ENCODE peak calls at places on chromosomes 7 and 10, in eight cellular contexts. E is stimulated activated CD4-positive, alpha-beta T cell treated with anti-CD3 and anti-CD28 coated beads, Interleukin-2, amount 100 ng/mL, for 48 hours; O is immature natural killer cell; L is NCI-H748 treated with DMSO at 0.1 percent for 48 hours; G is adipocyte; H is GM13976; B is NK-92 treated with Interleukin-12 subunit alpha and Interleukin-12 subunit beta, amount 100 ng/mL, for 24 hours; K is prostate gland. V is an unnamed sample.

GRCh38 chr10:59885430-59886134 is 20.8 kb downstream of the CCDC6 start:
- DNase-seq in E (no peak), O (no peak), L (no peak), G (no peak), H (peak), B (no peak), K (no peak), V (no peak)

GRCh38 chr7:111756687-111757178 is 194.4 kb upstream of the IMMP2L start:
- DNase-seq in E (no peak), O (no peak), L (no peak), G (peak), H (no peak), B (no peak), K (no peak), V (no peak)

GRCh38 chr10:89793649-89794254 is 92.4 kb downstream of the KIF20B start:
- DNase-seq in E (peak), O (peak), L (peak), G (peak), H (peak), B (no peak), K (peak), V (peak)

GRCh38 chr7:155223503-155223902 is 74.2 kb upstream of the INSIG1 start:
- DNase-seq in E (no peak), O (no peak), L (no peak), G (no peak), H (no peak), B (no peak), K (no peak), V (no peak)

GRCh38 chr10:124197301-124198148 is 104.1 kb upstream of the CHST15 start:
- DNase-seq in E (no peak), O (no peak), L (no peak), G (no peak), H (no peak), B (no peak), K (no peak), V (no peak)

GRCh38 chr10:60732240-60733188 is 45.8 kb upstream of the CDK1 start:
- DNase-seq in E (no peak), O (peak), L (no peak), G (no peak), H (peak), B (no peak), K (peak), V (peak)

GRCh38 chr7:21185866-21186265 is 242.0 kb upstream of the SP4 start:
- DNase-seq in E (no peak), O (no peak), L (no peak), G (no peak), H (no peak), B (no peak), K (no peak), V (no peak)

GRCh38 chr7:120404042-120404441 is 131.1 kb downstream of the KCND2 start:
- DNase-seq in E (no peak), O (no peak), L (no peak), G (no peak), H (no peak), B (no peak), K (no peak), V (no peak)

GRCh38 chr10:93462371-93462770 is 19.8 kb downstream of the MYOF start:
- DNase-seq in E (no peak), O (no peak), L (no peak), G (no peak), H (no peak), B (no peak), K (no peak), V (peak)

GRCh38 chr10:61463035-61463909 is 10.1 kb upstream of the TMEM26 start:
- DNase-seq in E (no peak), O (no peak), L (no peak), G (peak), H (no peak), B (no peak), K (no peak), V (no peak)

GRCh38 chr7:81990395-81990794 is 220.5 kb upstream of the HGF start:
- DNase-seq in E (no peak), O (no peak), L (no peak), G (peak), H (no peak), B (no peak), K (no peak), V (no peak)

GRCh38 chr10:106614293-106614692 is 550.2 kb downstream of the SORCS1 start:
- DNase-seq in E (no peak), O (no peak), L (no peak), G (no peak), H (no peak), B (no peak), K (no peak), V (no peak)

GRCh38 chr7:16742547-16742946 is 11.0 kb upstream of the TSPAN13 start:
- DNase-seq in E (no peak), O (no peak), L (no peak), G (no peak), H (no peak), B (no peak), K (no peak), V (no peak)

GRCh38 chr10:43258032-43258921 is 8.6 kb downstream of the RASGEF1A start:
- DNase-seq in E (no peak), O (no peak), L (no peak), G (no peak), H (no peak), B (no peak), K (no peak), V (no peak)

GRCh38 chr10:12418000-12418399 is 68.7 kb downstream of the CAMK1D start:
- DNase-seq in E (no peak), O (no peak), L (no peak), G (peak), H (no peak), B (no peak), K (no peak), V (no peak)

GRCh38 chr7:30726296-30727006 is 25.5 kb upstream of the INMT start:
- DNase-seq in E (no peak), O (peak), L (no peak), G (no peak), H (no peak), B (no peak), K (no peak), V (no peak)

GRCh38 chr7:45035909-45036308 is 35.9 kb downstream of the CCM2 start:
- DNase-seq in E (no peak), O (no peak), L (no peak), G (no peak), H (no peak), B (no peak), K (peak), V (peak)

GRCh38 chr7:69429817-69430501 is 168.3 kb upstream of the AUTS2 start:
- DNase-seq in E (no peak), O (no peak), L (no peak), G (peak), H (no peak), B (no peak), K (no peak), V (no peak)

GRCh38 chr7:91435386-91436059 is 171.3 kb downstream of the FZD1 start:
- DNase-seq in E (no peak), O (no peak), L (no peak), G (peak), H (no peak), B (no peak), K (no peak), V (no peak)

GRCh38 chr7:34354906-34355305 is 303.1 kb upstream of the NPSR1 start:
- DNase-seq in E (no peak), O (no peak), L (no peak), G (peak), H (no peak), B (no peak), K (no peak), V (no peak)

GRCh38 chr7:16804674-16805439 is at the start of gene AGR2:
- DNase-seq in E (no peak), O (no peak), L (no peak), G (no peak), H (no peak), B (no peak), K (peak), V (peak)

GRCh38 chr7:97857544-97857943 is 14.7 kb downstream of the ASNS start:
- DNase-seq in E (no peak), O (no peak), L (no peak), G (no peak), H (no peak), B (no peak), K (no peak), V (no peak)